ENCODE peak calls at places on chromosomes 2 and 18, in nine cellular contexts. C is heart right ventricle, L is pancreas, X is endothelial cell, U is PC-9, N is AG08395, H is kidney tubule cell, J is GOT3, Z is OCI-LY7. V is an unnamed sample.
A peak's percentile ranks its signal among the peaks of the same experiment; 100 is the strongest.

GRCh38 chr2:120434909-120435308 is 89.0 kb downstream of the INHBB start:
- DNase-seq in J (no peak), N (no peak), C (no peak), U (no peak), H (no peak), Z (no peak), L (peak; percentile 47), X (no peak), V (no peak)

GRCh38 chr2:128501700-128502099 is 183.0 kb upstream of the HS6ST1 start:
- DNase-seq in L (no peak), N (no peak), X (no peak), Z (no peak), U (no peak), C (no peak), H (no peak), J (no peak), V (no peak)

GRCh38 chr18:38010971-38011370 is 445.4 kb upstream of the CELF4 start:
- DNase-seq in Z (no peak), U (no peak), N (no peak), H (no peak), X (no peak), C (no peak), L (no peak), J (no peak), V (no peak)

GRCh38 chr18:45413180-45413836 is 202.0 kb upstream of the SLC14A2 start:
- DNase-seq in U (no peak), J (no peak), X (no peak), H (no peak), N (peak; percentile 61), C (no peak), L (no peak), Z (no peak), V (no peak)

GRCh38 chr2:199315299-199316179 is 142.2 kb downstream of the SATB2 start:
- DNase-seq in N (peak; percentile 20), J (no peak), H (peak; percentile 31), X (peak; percentile 43), L (no peak), C (no peak), U (peak; percentile 1), Z (peak; percentile 58), V (no peak)

GRCh38 chr2:104412384-104412783 is 441.5 kb upstream of the POU3F3 start:
- DNase-seq in H (peak; percentile 54), Z (peak; percentile 45), J (no peak), C (no peak), X (peak; percentile 65), N (peak; percentile 44), L (no peak), U (peak; percentile 3), V (no peak)

GRCh38 chr2:101430161-101430560 is 42.9 kb upstream of the CREG2 start:
- DNase-seq in N (peak; percentile 19), C (no peak), X (no peak), H (no peak), L (no peak), U (no peak), Z (no peak), J (no peak), V (no peak)

GRCh38 chr2:53033416-53033815 is 734.2 kb upstream of the CHAC2 start:
- DNase-seq in Z (no peak), J (no peak), H (peak; percentile 21), L (no peak), C (no peak), N (no peak), U (no peak), X (no peak), V (no peak)

GRCh38 chr18:58045265-58046086 is 1.4 kb downstream of the NEDD4L start:
- DNase-seq in N (peak; percentile 2), J (no peak), Z (no peak), X (peak; percentile 40), U (peak; percentile 70), H (peak; percentile 83), L (peak; percentile 89), C (peak; percentile 17), V (peak; percentile 55)

GRCh38 chr2:222304737-222305509 is 6.1 kb upstream of the PAX3 start:
- DNase-seq in N (no peak), J (no peak), Z (no peak), C (no peak), L (peak; percentile 46), U (no peak), X (no peak), H (no peak), V (no peak)

GRCh38 chr2:27024812-27025211 is 8.0 kb upstream of the TMEM214 start:
- DNase-seq in H (no peak), N (no peak), Z (no peak), J (no peak), L (peak; percentile 48), X (no peak), U (no peak), C (no peak), V (no peak)

GRCh38 chr2:74048147-74048546 is 63.4 kb downstream of the TET3 start:
- DNase-seq in L (no peak), Z (no peak), C (no peak), H (no peak), J (no peak), U (no peak), X (no peak), N (no peak), V (no peak)

GRCh38 chr18:2223859-2224258 is 347.4 kb downstream of the METTL4 start:
- DNase-seq in J (no peak), N (no peak), H (peak; percentile 49), C (no peak), U (peak; percentile 34), Z (peak; percentile 24), X (peak; percentile 28), L (no peak), V (no peak)

GRCh38 chr2:39728941-39729351 is 50.1 kb downstream of the THUMPD2 start:
- DNase-seq in X (peak; percentile 48), U (peak; percentile 31), J (no peak), Z (peak; percentile 59), L (no peak), C (no peak), N (peak; percentile 21), H (peak; percentile 45), V (no peak)

GRCh38 chr18:3234457-3234856 is 13.1 kb upstream of the MYL12A start:
- DNase-seq in U (no peak), H (no peak), L (no peak), J (no peak), N (no peak), C (no peak), Z (no peak), X (no peak), V (no peak)

GRCh38 chr2:8607591-8607990 is 74.3 kb upstream of the ID2 start:
- DNase-seq in C (no peak), U (no peak), J (no peak), N (peak; percentile 69), L (no peak), X (no peak), H (peak; percentile 32), Z (no peak), V (no peak)

GRCh38 chr2:191144217-191144616 is 6.6 kb downstream of the STAT4 start:
- DNase-seq in X (no peak), J (no peak), N (no peak), U (no peak), L (no peak), H (no peak), Z (no peak), C (no peak), V (no peak)

GRCh38 chr2:14565666-14566065 is 66.9 kb upstream of the LRATD1 start:
- DNase-seq in N (no peak), H (no peak), L (no peak), U (no peak), J (no peak), X (no peak), Z (no peak), C (no peak), V (no peak)

V was measured in NCI-H1048.